ENCODE peak calls at places on chromosome 11, in ten cellular contexts. M is IMR-90, Q is PC-3, K is endothelial cell of umbilical vein, A is trophoblast cell, P is GM23248, G is fibroblast of lung, S is MM.1S, D is SK-N-SH, E is adipocyte. Z is an unnamed sample.

GRCh38 chr11:128341280-128341679 is 246.1 kb downstream of the ETS1 start:
- DNase-seq in A (no peak), Q (peak; percentile 83), G (no peak), K (peak; percentile 55), M (no peak), P (peak; percentile 25), D (no peak), S (no peak), E (no peak), Z (no peak)

GRCh38 chr11:92251980-92252379 is 27.4 kb downstream of the FAT3 start:
- DNase-seq in Q (no peak), M (peak; percentile 68), D (no peak), E (peak; percentile 5), K (no peak), S (no peak), A (peak; percentile 71), G (peak; percentile 73), P (peak; percentile 74), Z (no peak)

GRCh38 chr11:83051760-83052671 is 19.7 kb downstream of the RAB30 start:
- DNase-seq in E (peak; percentile 97), G (peak; percentile 97), S (no peak), Q (peak; percentile 97), D (no peak), A (peak; percentile 40), P (peak; percentile 96), K (peak; percentile 94), M (peak; percentile 98), Z (peak; percentile 81)

GRCh38 chr11:61975638-61976419 is 8.4 kb upstream of the FTH1 start:
- DNase-seq in S (no peak), A (no peak), K (peak; percentile 71), G (no peak), P (no peak), M (no peak), D (no peak), Q (no peak), E (no peak), Z (no peak)

GRCh38 chr11:115502636-115503082 is 1.6 kb downstream of the CADM1 start:
- DNase-seq in P (peak; percentile 0), G (no peak), E (no peak), Q (no peak), S (no peak), D (no peak), M (no peak), A (no peak), K (no peak), Z (no peak)

GRCh38 chr11:1129666-1130160 is 28.0 kb upstream of the MUC5AC start:
- DNase-seq in Q (no peak), A (no peak), P (no peak), K (no peak), E (no peak), M (no peak), D (peak; percentile 14), S (no peak), G (no peak), Z (no peak)

GRCh38 chr11:15910761-15911160 is 445.6 kb downstream of the SOX6 start:
- DNase-seq in P (no peak), A (peak; percentile 18), G (no peak), E (no peak), K (no peak), M (no peak), S (no peak), D (no peak), Q (no peak), Z (no peak)

GRCh38 chr11:94457118-94458029 is 36.3 kb downstream of the MRE11 start:
- DNase-seq in G (peak; percentile 22), D (no peak), Q (no peak), A (no peak), M (peak; percentile 4), E (no peak), K (no peak), P (no peak), S (no peak), Z (peak; percentile 46)

GRCh38 chr11:124297921-124298320 is 15.8 kb downstream of the OR8D1 start:
- DNase-seq in Q (no peak), S (no peak), E (no peak), M (peak; percentile 27), G (peak; percentile 58), K (no peak), A (no peak), P (peak; percentile 77), D (no peak), Z (peak; percentile 1)

GRCh38 chr11:46361283-46362145 is 14.3 kb downstream of the DGKZ start:
- DNase-seq in M (peak; percentile 72), K (peak; percentile 62), S (peak; percentile 64), G (peak; percentile 37), P (peak; percentile 87), Q (no peak), A (no peak), E (peak; percentile 18), D (peak; percentile 88), Z (no peak)

GRCh38 chr11:44565746-44566558 is 489 bp downstream of the CD82 start:
- DNase-seq in A (no peak), P (no peak), K (no peak), M (no peak), D (no peak), S (peak; percentile 44), G (no peak), E (no peak), Q (no peak), Z (no peak)

GRCh38 chr11:117884994-117885393 is 8.5 kb upstream of the FXYD6 start:
- DNase-seq in P (peak; percentile 26), G (peak; percentile 41), S (no peak), Q (no peak), A (no peak), M (peak; percentile 21), D (no peak), E (no peak), K (no peak), Z (peak; percentile 11)

GRCh38 chr11:86740628-86741488 is 59.5 kb upstream of the PRSS23 start:
- DNase-seq in E (peak; percentile 96), D (no peak), A (peak; percentile 87), S (no peak), G (peak; percentile 98), K (peak; percentile 94), Q (peak; percentile 92), P (peak; percentile 98), M (peak; percentile 98), Z (peak; percentile 88)

GRCh38 chr11:111429066-111429506 is 50.0 kb upstream of the POU2AF1 start:
- DNase-seq in E (peak; percentile 76), S (peak; percentile 87), Q (peak; percentile 66), K (peak; percentile 23), A (peak; percentile 75), G (no peak), M (peak; percentile 37), D (peak; percentile 42), P (peak; percentile 80), Z (peak; percentile 44)

GRCh38 chr11:66126808-66127555 is 56.9 kb downstream of the PACS1 start:
- DNase-seq in K (peak; percentile 76), P (peak; percentile 91), G (peak; percentile 89), M (peak; percentile 79), A (peak; percentile 31), D (no peak), S (no peak), E (peak; percentile 62), Q (no peak), Z (peak; percentile 87)

GRCh38 chr11:134170177-134170908 is 53.4 kb downstream of the NCAPD3 start:
- DNase-seq in E (no peak), G (no peak), S (no peak), M (no peak), Q (peak; percentile 10), K (no peak), A (peak; percentile 5), D (no peak), P (no peak), Z (no peak)

DNA sequence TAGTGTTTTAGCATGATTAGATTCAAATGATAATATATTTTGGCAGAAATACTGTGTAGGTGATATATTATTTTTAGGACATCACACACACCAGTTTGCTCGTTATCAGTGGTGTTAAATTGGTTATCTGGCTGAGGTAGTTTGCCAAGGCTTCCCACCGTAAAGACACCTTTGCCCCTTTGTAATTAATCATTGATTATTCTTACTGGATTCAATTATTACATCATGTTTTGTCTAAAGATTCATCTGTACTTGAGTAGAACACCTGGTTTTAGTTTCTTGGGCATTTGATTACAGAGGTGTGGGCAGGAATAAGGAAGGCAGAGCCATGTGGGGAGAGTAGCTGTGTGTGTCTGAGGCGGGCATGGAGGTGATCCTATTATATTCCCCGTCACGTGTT is 39.5 kb upstream of the ST14 start:
- DNase-seq in D (no peak), A (no peak), K (no peak), S (no peak), E (no peak), G (no peak), P (no peak), Q (no peak), M (no peak), Z (no peak)
- H3K36me3 ChIP-seq in D (peaks cover 44% of the 10 kb centered on the region), A (peaks cover 14% of the 10 kb centered on the region), K (peaks cover 8% of the 10 kb centered on the region), S (no peaks in the 10 kb centered on the region), E (peaks cover 30% of the 10 kb centered on the region), G (peaks cover 8% of the 10 kb centered on the region), P (peaks cover 18% of the 10 kb centered on the region), Q (peaks cover 39% of the 10 kb centered on the region), M (peaks cover 26% of the 10 kb centered on the region), Z (peaks cover 18% of the 10 kb centered on the region)

GRCh38 chr11:109697140-109697843 is 275.3 kb downstream of the C11orf87 start:
- DNase-seq in M (peak; percentile 50), E (peak; percentile 64), S (peak; percentile 60), A (peak; percentile 9), G (peak; percentile 51), D (peak; percentile 35), Q (peak; percentile 64), K (peak; percentile 44), P (peak; percentile 76), Z (peak; percentile 64)

GRCh38 chr11:109698237-109698636 is 276.2 kb downstream of the C11orf87 start:
- DNase-seq in D (no peak), S (no peak), Q (no peak), M (no peak), E (no peak), G (no peak), P (no peak), A (no peak), K (no peak), Z (no peak)

GRCh38 chr11:109696191-109696897 is 274.4 kb downstream of the C11orf87 start:
- DNase-seq in A (no peak), K (no peak), D (no peak), S (no peak), Q (peak; percentile 56), P (peak; percentile 81), E (no peak), G (peak; percentile 48), M (peak; percentile 10), Z (peak; percentile 100)

GRCh38 chr11:109695696-109696095 is 273.7 kb downstream of the C11orf87 start:
- DNase-seq in K (no peak), G (peak; percentile 42), E (no peak), S (no peak), D (no peak), P (peak; percentile 74), Q (no peak), M (peak; percentile 10), A (no peak), Z (peak; percentile 72)
- H3K9ac ChIP-seq in K (no peak overlapping the region), G (no peak overlapping the region), E (peak overlapping the region; percentile 59), S (no peak overlapping the region), D (no peak overlapping the region), P (peak overlapping the region; percentile 52), Q (no peak overlapping the region), M (no peak overlapping the region), A (no peak overlapping the region), Z (peak overlapping the region; percentile 75)

GRCh38 chr11:121105063-121105480 is 4.0 kb downstream of the TECTA start:
- DNase-seq in G (no peak), E (peak; percentile 44), Q (no peak), A (no peak), K (peak; percentile 11), D (no peak), P (no peak), S (no peak), M (peak; percentile 13), Z (no peak)
- H3K36me3 ChIP-seq in G (no peaks in the 10 kb centered on the region), E (no peaks in the 10 kb centered on the region), Q (no peaks in the 10 kb centered on the region), A (no peaks in the 10 kb centered on the region), K (no peaks in the 10 kb centered on the region), D (no peaks in the 10 kb centered on the region), P (no peaks in the 10 kb centered on the region), S (no peaks in the 10 kb centered on the region), M (no peaks in the 10 kb centered on the region), Z (no peaks in the 10 kb centered on the region)

GRCh38 chr11:13924801-13925327 is 37.7 kb upstream of the SPON1 start:
- DNase-seq in K (peak; percentile 16), S (no peak), P (no peak), D (no peak), M (no peak), A (no peak), E (peak; percentile 3), Q (no peak), G (no peak), Z (no peak)
- H3K9ac ChIP-seq in K (no peak overlapping the region), S (no peak overlapping the region), P (no peak overlapping the region), D (no peak overlapping the region), M (no peak overlapping the region), A (no peak overlapping the region), E (no peak overlapping the region), Q (no peak overlapping the region), G (no peak overlapping the region), Z (no peak overlapping the region)